ENCODE peak calls at places on chromosomes 11 and 22, in seven cellular contexts. One of them, this sample, is unnamed.

GRCh38 chr11:91219501-91219900 is 996.7 kb upstream of the CHORDC1 start:
- DNase-seq in KBM-7: no peak
- DNase-seq in stimulated activated CD8-positive, alpha-beta memory T cell treated with anti-CD3 and anti-CD28 coated beads, Interleukin-4, amount 100 ng/mL, for 48 hours: no peak
- DNase-seq in NCI-H2081: no peak
- DNase-seq in NCI-H1417: no peak
- DNase-seq in GM20000: no peak
- DNase-seq in mammary epithelial cell: peak
- DNase-seq in this sample: no peak

GRCh38 chr11:128621491-128622136 is 34.3 kb upstream of the ETS1 start:
- DNase-seq in KBM-7: no peak
- DNase-seq in stimulated activated CD8-positive, alpha-beta memory T cell treated with anti-CD3 and anti-CD28 coated beads, Interleukin-4, amount 100 ng/mL, for 48 hours: no peak
- DNase-seq in NCI-H2081: no peak
- DNase-seq in NCI-H1417: no peak
- DNase-seq in GM20000: no peak
- DNase-seq in mammary epithelial cell: peak
- DNase-seq in this sample: no peak

GRCh38 chr11:100774132-100774531 is 87.0 kb downstream of the ARHGAP42 start:
- DNase-seq in KBM-7: no peak
- DNase-seq in stimulated activated CD8-positive, alpha-beta memory T cell treated with anti-CD3 and anti-CD28 coated beads, Interleukin-4, amount 100 ng/mL, for 48 hours: no peak
- DNase-seq in NCI-H2081: no peak
- DNase-seq in NCI-H1417: no peak
- DNase-seq in GM20000: no peak
- DNase-seq in mammary epithelial cell: no peak
- DNase-seq in this sample: no peak

GRCh38 chr11:84003181-84003580 is 717.0 kb upstream of the CCDC90B start:
- DNase-seq in KBM-7: no peak
- DNase-seq in stimulated activated CD8-positive, alpha-beta memory T cell treated with anti-CD3 and anti-CD28 coated beads, Interleukin-4, amount 100 ng/mL, for 48 hours: no peak
- DNase-seq in NCI-H2081: no peak
- DNase-seq in NCI-H1417: no peak
- DNase-seq in GM20000: no peak
- DNase-seq in mammary epithelial cell: no peak
- DNase-seq in this sample: no peak

GRCh38 chr11:112977620-112978212 is 16.5 kb downstream of the NCAM1 start:
- DNase-seq in KBM-7: peak
- DNase-seq in stimulated activated CD8-positive, alpha-beta memory T cell treated with anti-CD3 and anti-CD28 coated beads, Interleukin-4, amount 100 ng/mL, for 48 hours: no peak
- DNase-seq in NCI-H2081: peak
- DNase-seq in NCI-H1417: no peak
- DNase-seq in GM20000: no peak
- DNase-seq in mammary epithelial cell: peak
- DNase-seq in this sample: peak

GRCh38 chr11:116375221-116375620 is 397.6 kb downstream of the BUD13 start:
- DNase-seq in KBM-7: no peak
- DNase-seq in stimulated activated CD8-positive, alpha-beta memory T cell treated with anti-CD3 and anti-CD28 coated beads, Interleukin-4, amount 100 ng/mL, for 48 hours: no peak
- DNase-seq in NCI-H2081: peak
- DNase-seq in NCI-H1417: no peak
- DNase-seq in GM20000: no peak
- DNase-seq in mammary epithelial cell: no peak
- DNase-seq in this sample: no peak

GRCh38 chr22:17606472-17606871 is 22.1 kb downstream of the ATP6V1E1 start:
- DNase-seq in KBM-7: no peak
- DNase-seq in stimulated activated CD8-positive, alpha-beta memory T cell treated with anti-CD3 and anti-CD28 coated beads, Interleukin-4, amount 100 ng/mL, for 48 hours: no peak
- DNase-seq in NCI-H2081: no peak
- DNase-seq in NCI-H1417: no peak
- DNase-seq in GM20000: no peak
- DNase-seq in mammary epithelial cell: no peak
- DNase-seq in this sample: no peak

GRCh38 chr11:84193706-84194105 is 907.5 kb upstream of the CCDC90B start:
- DNase-seq in KBM-7: peak
- DNase-seq in stimulated activated CD8-positive, alpha-beta memory T cell treated with anti-CD3 and anti-CD28 coated beads, Interleukin-4, amount 100 ng/mL, for 48 hours: no peak
- DNase-seq in NCI-H2081: no peak
- DNase-seq in NCI-H1417: no peak
- DNase-seq in GM20000: no peak
- DNase-seq in mammary epithelial cell: no peak
- DNase-seq in this sample: no peak

GRCh38 chr11:82927264-82927880 is 25.8 kb downstream of the DDIAS start:
- DNase-seq in KBM-7: peak
- DNase-seq in stimulated activated CD8-positive, alpha-beta memory T cell treated with anti-CD3 and anti-CD28 coated beads, Interleukin-4, amount 100 ng/mL, for 48 hours: no peak
- DNase-seq in NCI-H2081: peak
- DNase-seq in NCI-H1417: peak
- DNase-seq in GM20000: peak
- DNase-seq in mammary epithelial cell: peak
- DNase-seq in this sample: peak

GRCh38 chr11:71502026-71502425 is 25.0 kb upstream of the KRTAP5-7 start:
- DNase-seq in KBM-7: no peak
- DNase-seq in stimulated activated CD8-positive, alpha-beta memory T cell treated with anti-CD3 and anti-CD28 coated beads, Interleukin-4, amount 100 ng/mL, for 48 hours: no peak
- DNase-seq in NCI-H2081: no peak
- DNase-seq in NCI-H1417: no peak
- DNase-seq in GM20000: no peak
- DNase-seq in mammary epithelial cell: no peak
- DNase-seq in this sample: no peak

GRCh38 chr11:69382131-69383128 is 88.5 kb downstream of the MYEOV start:
- DNase-seq in KBM-7: no peak
- DNase-seq in stimulated activated CD8-positive, alpha-beta memory T cell treated with anti-CD3 and anti-CD28 coated beads, Interleukin-4, amount 100 ng/mL, for 48 hours: no peak
- DNase-seq in NCI-H2081: peak
- DNase-seq in NCI-H1417: peak
- DNase-seq in GM20000: no peak
- DNase-seq in mammary epithelial cell: no peak
- DNase-seq in this sample: no peak

GRCh38 chr11:64531906-64532312 is 59.1 kb upstream of the SLC22A12 start:
- DNase-seq in KBM-7: no peak
- DNase-seq in stimulated activated CD8-positive, alpha-beta memory T cell treated with anti-CD3 and anti-CD28 coated beads, Interleukin-4, amount 100 ng/mL, for 48 hours: no peak
- DNase-seq in NCI-H2081: no peak
- DNase-seq in NCI-H1417: no peak
- DNase-seq in GM20000: no peak
- DNase-seq in mammary epithelial cell: no peak
- DNase-seq in this sample: no peak

GRCh38 chr22:22168190-22168940 is 76.2 kb upstream of the VPREB1 start:
- DNase-seq in KBM-7: peak
- DNase-seq in stimulated activated CD8-positive, alpha-beta memory T cell treated with anti-CD3 and anti-CD28 coated beads, Interleukin-4, amount 100 ng/mL, for 48 hours: no peak
- DNase-seq in NCI-H2081: no peak
- DNase-seq in NCI-H1417: peak
- DNase-seq in GM20000: peak
- DNase-seq in mammary epithelial cell: peak
- DNase-seq in this sample: peak

GRCh38 chr11:100602716-100603115 is 84.4 kb upstream of the ARHGAP42 start:
- DNase-seq in KBM-7: no peak
- DNase-seq in stimulated activated CD8-positive, alpha-beta memory T cell treated with anti-CD3 and anti-CD28 coated beads, Interleukin-4, amount 100 ng/mL, for 48 hours: no peak
- DNase-seq in NCI-H2081: no peak
- DNase-seq in NCI-H1417: no peak
- DNase-seq in GM20000: no peak
- DNase-seq in mammary epithelial cell: no peak
- DNase-seq in this sample: no peak

GRCh38 chr11:77081976-77082836 is 15.4 kb downstream of the CAPN5 start:
- DNase-seq in KBM-7: no peak
- DNase-seq in stimulated activated CD8-positive, alpha-beta memory T cell treated with anti-CD3 and anti-CD28 coated beads, Interleukin-4, amount 100 ng/mL, for 48 hours: no peak
- DNase-seq in NCI-H2081: no peak
- DNase-seq in NCI-H1417: no peak
- DNase-seq in GM20000: no peak
- DNase-seq in mammary epithelial cell: no peak
- DNase-seq in this sample: no peak

GRCh38 chr11:17014774-17015638 is 792 bp upstream of the PLEKHA7 start:
- DNase-seq in KBM-7: peak
- DNase-seq in stimulated activated CD8-positive, alpha-beta memory T cell treated with anti-CD3 and anti-CD28 coated beads, Interleukin-4, amount 100 ng/mL, for 48 hours: peak
- DNase-seq in NCI-H2081: peak
- DNase-seq in NCI-H1417: peak
- DNase-seq in GM20000: peak
- DNase-seq in mammary epithelial cell: no peak
- DNase-seq in this sample: no peak

GRCh38 chr22:40789131-40789530 is 30.0 kb downstream of the SLC25A17 start:
- DNase-seq in KBM-7: no peak
- DNase-seq in stimulated activated CD8-positive, alpha-beta memory T cell treated with anti-CD3 and anti-CD28 coated beads, Interleukin-4, amount 100 ng/mL, for 48 hours: no peak
- DNase-seq in NCI-H2081: no peak
- DNase-seq in NCI-H1417: no peak
- DNase-seq in GM20000: no peak
- DNase-seq in mammary epithelial cell: no peak
- DNase-seq in this sample: no peak

GRCh38 chr11:68835749-68836148 is 6.0 kb downstream of the CPT1A start:
- DNase-seq in KBM-7: no peak
- DNase-seq in stimulated activated CD8-positive, alpha-beta memory T cell treated with anti-CD3 and anti-CD28 coated beads, Interleukin-4, amount 100 ng/mL, for 48 hours: no peak
- DNase-seq in NCI-H2081: no peak
- DNase-seq in NCI-H1417: no peak
- DNase-seq in GM20000: no peak
- DNase-seq in mammary epithelial cell: no peak
- DNase-seq in this sample: no peak

GRCh38 chr22:29820941-29821789 is 16.9 kb downstream of the ASCC2 start:
- DNase-seq in KBM-7: peak
- DNase-seq in stimulated activated CD8-positive, alpha-beta memory T cell treated with anti-CD3 and anti-CD28 coated beads, Interleukin-4, amount 100 ng/mL, for 48 hours: peak
- DNase-seq in NCI-H2081: peak
- DNase-seq in NCI-H1417: peak
- DNase-seq in GM20000: peak
- DNase-seq in mammary epithelial cell: peak
- DNase-seq in this sample: peak

GRCh38 chr11:2143652-2144548 is 4.7 kb upstream of the IGF2 start:
- DNase-seq in KBM-7: no peak
- DNase-seq in stimulated activated CD8-positive, alpha-beta memory T cell treated with anti-CD3 and anti-CD28 coated beads, Interleukin-4, amount 100 ng/mL, for 48 hours: no peak
- DNase-seq in NCI-H2081: no peak
- DNase-seq in NCI-H1417: no peak
- DNase-seq in GM20000: no peak
- DNase-seq in mammary epithelial cell: peak
- DNase-seq in this sample: no peak

GRCh38 chr22:19179472-19180048 is 1.0 kb upstream of the SLC25A1 start:
- DNase-seq in KBM-7: peak
- DNase-seq in stimulated activated CD8-positive, alpha-beta memory T cell treated with anti-CD3 and anti-CD28 coated beads, Interleukin-4, amount 100 ng/mL, for 48 hours: peak
- DNase-seq in NCI-H2081: peak
- DNase-seq in NCI-H1417: peak
- DNase-seq in GM20000: peak
- DNase-seq in mammary epithelial cell: peak
- DNase-seq in this sample: peak

GRCh38 chr11:134266841-134267251 is 9.3 kb upstream of the GLB1L3 start:
- DNase-seq in KBM-7: peak
- DNase-seq in stimulated activated CD8-positive, alpha-beta memory T cell treated with anti-CD3 and anti-CD28 coated beads, Interleukin-4, amount 100 ng/mL, for 48 hours: no peak
- DNase-seq in NCI-H2081: no peak
- DNase-seq in NCI-H1417: no peak
- DNase-seq in GM20000: no peak
- DNase-seq in mammary epithelial cell: peak
- DNase-seq in this sample: peak

GRCh38 chr11:12243511-12243910 is 133.1 kb downstream of the MICAL2 start:
- DNase-seq in KBM-7: no peak
- DNase-seq in stimulated activated CD8-positive, alpha-beta memory T cell treated with anti-CD3 and anti-CD28 coated beads, Interleukin-4, amount 100 ng/mL, for 48 hours: no peak
- DNase-seq in NCI-H2081: peak
- DNase-seq in NCI-H1417: peak
- DNase-seq in GM20000: no peak
- DNase-seq in mammary epithelial cell: no peak
- DNase-seq in this sample: no peak

This sample was measured in H4.